ENCODE peak calls at places on chromosome 14, in four cellular contexts. E is mesenchymal stem cell, J is Panc1, V is cardiac muscle cell. U is an unnamed sample.

GRCh38 chr14:21054123-21054767 is 3.4 kb upstream of the RNASE8 start:
- DNase-seq in J (no peak), E (no peak), V (no peak), U (no peak)

GRCh38 chr14:100027771-100028490 is 37.3 kb upstream of the EVL start:
- DNase-seq in E (no peak), V (no peak), J (no peak), U (no peak)

GRCh38 chr14:98633380-98633779 is 638.6 kb downstream of the BCL11B start:
- DNase-seq in V (peak; percentile 8), E (no peak), J (no peak), U (peak; percentile 16)

GRCh38 chr14:97074456-97074855 is 277.3 kb downstream of the VRK1 start:
- DNase-seq in E (no peak), V (no peak), J (no peak), U (no peak)

GRCh38 chr14:56816575-56817391 is 6.5 kb upstream of the OTX2 start:
- DNase-seq in V (peak; percentile 59), J (no peak), E (no peak), U (no peak)

GRCh38 chr14:61342486-61342885 is 21.1 kb downstream of the PRKCH start:
- DNase-seq in E (no peak), J (no peak), V (no peak), U (no peak)

GRCh38 chr14:100656996-100657395 is 69.7 kb upstream of the DLK1 start:
- DNase-seq in E (no peak), J (no peak), V (no peak), U (no peak)

GRCh38 chr14:39467889-39468524 is 35.8 kb upstream of the FBXO33 start:
- DNase-seq in J (peak; percentile 7), V (peak; percentile 42), E (peak; percentile 35), U (no peak)

GRCh38 chr14:104176611-104177010 is 38.2 kb downstream of the KIF26A start:
- DNase-seq in J (no peak), V (no peak), E (no peak), U (no peak)

GRCh38 chr14:42192659-42193425 is 586.2 kb downstream of the LRFN5 start:
- DNase-seq in J (peak; percentile 81), E (peak; percentile 95), V (no peak), U (no peak)

GRCh38 chr14:71212093-71212492 is 304.8 kb downstream of the PCNX1 start:
- DNase-seq in E (no peak), V (no peak), J (no peak), U (no peak)

GRCh38 chr14:49882826-49883694 is 9.8 kb upstream of the ARF6 start:
- DNase-seq in V (no peak), J (no peak), E (no peak), U (no peak)

GRCh38 chr14:93859957-93860356 is 67.2 kb upstream of the FAM181A start:
- DNase-seq in V (no peak), E (no peak), J (no peak), U (no peak)

GRCh38 chr14:99015833-99016232 is 256.2 kb downstream of the BCL11B start:
- DNase-seq in J (no peak), V (no peak), E (no peak), U (no peak)

GRCh38 chr14:65332141-65332871 is 80.2 kb upstream of the FUT8 start:
- DNase-seq in V (no peak), E (no peak), J (no peak), U (no peak)

GRCh38 chr14:96741151-96741977 is 55.8 kb upstream of the VRK1 start:
- DNase-seq in J (no peak), E (peak; percentile 46), V (peak; percentile 69), U (peak; percentile 60)

DNA sequence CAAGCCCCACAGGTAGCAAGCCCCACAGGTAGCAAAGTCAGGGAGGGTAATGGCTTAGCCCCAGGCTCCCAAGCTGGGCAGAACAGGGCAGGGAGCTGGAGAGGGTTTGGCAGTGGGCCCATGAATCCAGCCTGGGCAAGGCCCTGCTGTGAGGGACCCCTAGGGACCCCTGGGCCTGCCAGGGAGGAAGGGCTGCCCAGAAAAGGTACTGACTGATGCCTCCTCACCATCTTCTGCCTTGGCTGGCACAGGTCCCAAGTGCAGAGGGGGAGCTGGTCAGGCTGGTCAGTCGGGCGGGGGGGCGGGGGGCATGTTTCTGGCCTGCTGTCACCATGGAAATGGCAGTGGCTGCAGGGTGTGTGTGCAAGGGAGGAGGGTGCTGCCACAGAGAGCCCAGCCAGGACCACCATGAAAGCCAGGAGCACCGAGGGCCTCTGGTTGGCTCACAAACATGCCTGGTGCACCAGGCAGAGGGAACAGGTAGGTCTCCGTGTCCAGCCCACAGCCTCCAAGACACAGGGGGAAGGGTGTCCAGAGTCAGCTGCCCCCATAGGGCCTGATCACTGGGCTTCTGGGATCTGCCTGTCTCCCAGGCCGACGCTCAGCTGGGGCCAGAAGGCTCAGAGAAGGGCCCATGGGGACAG is 1.5 kb upstream of the CRIP2 start:
- DNase-seq in E (no peak), J (no peak), V (no peak), U (no peak)
- H3K4me3 ChIP-seq in E (no peak overlapping the region), J (peak overlapping the region; percentile 49), V (peak overlapping the region; percentile 71), U (no peak overlapping the region)

DNA sequence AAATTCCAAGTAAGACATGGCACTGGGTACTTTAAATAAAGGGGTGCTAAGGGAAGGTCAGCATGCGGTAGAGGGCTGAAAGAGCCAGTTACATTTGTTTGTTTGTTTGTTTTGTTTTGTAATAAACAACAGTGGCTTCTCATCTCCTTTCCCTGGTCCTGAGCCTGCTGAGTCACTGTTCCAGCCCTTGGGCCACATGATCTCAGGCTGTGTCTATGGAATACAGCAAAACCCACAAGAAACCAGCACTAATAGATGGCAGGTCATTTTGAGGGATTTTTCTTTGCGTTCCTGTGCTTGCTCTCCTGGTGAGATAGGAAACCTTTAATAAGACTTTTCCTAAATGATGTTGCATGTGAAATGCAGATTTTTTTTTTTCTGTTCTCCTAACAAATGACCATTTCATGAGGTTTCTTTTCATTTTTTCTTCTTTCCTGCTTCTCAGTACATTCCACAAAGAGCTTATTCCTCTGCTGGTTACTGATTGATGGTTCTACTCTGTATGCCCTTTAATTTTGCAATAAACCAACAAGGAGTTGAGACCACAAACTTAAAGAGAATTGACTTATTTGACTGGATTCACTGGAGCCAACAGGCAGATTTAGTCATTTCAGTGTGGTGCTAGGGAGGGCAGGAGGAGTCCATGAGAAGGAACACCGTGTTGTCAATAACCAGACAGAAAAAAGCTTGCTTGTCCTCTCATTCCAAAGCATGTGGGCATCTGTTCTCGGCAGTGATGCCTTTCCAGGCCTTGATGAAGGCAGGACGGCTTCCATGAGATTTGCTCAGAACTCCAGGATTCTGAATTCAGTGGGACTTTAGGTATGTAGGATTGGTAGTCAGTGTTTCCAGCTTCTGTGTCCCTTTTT is 459.2 kb downstream of the RAD51B start:
- DNase-seq in V (no peak), E (peak; percentile 90), J (no peak), U (no peak)
- H3K4me1 ChIP-seq in V (peaks cover 22% of the 10 kb centered on the region), E (peaks cover 6% of the 10 kb centered on the region), J (peaks cover 6% of the 10 kb centered on the region), U (no peaks in the 10 kb centered on the region)

DNA sequence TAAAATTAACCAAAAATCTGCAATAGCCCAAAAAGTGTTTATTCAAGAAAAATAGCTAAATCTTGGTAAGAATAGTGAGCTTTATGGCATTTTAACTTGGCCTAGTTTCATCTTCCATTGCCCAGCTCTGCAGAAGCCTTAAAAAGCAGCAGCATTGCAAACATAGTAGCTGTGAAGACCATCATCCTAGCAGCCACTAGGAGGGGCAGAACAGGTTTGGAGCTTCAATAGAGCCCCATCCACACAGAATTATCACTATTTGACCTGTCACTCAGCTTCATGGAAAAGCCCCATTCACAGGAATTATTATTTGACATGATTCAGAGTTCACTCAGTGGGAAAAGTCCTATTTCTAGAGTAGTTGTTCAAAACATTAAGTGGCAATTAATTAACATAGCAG is 7.3 kb downstream of the CLEC14A start:
- DNase-seq in J (no peak), E (no peak), V (peak; percentile 3), U (no peak)
- H3K4me3 ChIP-seq in J (no peak overlapping the region), E (no peak overlapping the region), V (no peak overlapping the region), U (no peak overlapping the region)

DNA sequence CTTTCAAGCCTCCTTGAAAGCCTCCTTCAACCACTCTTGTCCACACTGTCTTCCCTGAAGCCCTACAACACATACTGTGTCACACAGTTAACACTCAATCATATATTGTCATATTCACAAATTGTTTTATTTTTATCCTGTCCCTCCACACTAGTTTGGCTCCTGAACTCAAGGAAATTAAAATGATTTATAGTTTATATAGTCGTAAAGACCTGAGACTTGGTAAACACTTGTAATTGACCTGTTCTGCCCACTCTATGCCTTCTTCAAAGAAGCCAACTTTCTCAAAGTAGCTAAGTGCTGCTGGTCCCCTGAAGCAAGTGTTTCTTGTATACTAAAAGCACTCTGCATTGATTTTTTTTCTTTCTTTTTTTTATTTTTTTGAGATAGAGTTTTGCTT is 15.6 kb upstream of the NEK9 start:
- DNase-seq in E (no peak), J (no peak), V (no peak), U (no peak)
- H3K4me1 ChIP-seq in E (peaks cover 2% of the 10 kb centered on the region), J (no peaks in the 10 kb centered on the region), V (no peaks in the 10 kb centered on the region), U (peaks cover 4% of the 10 kb centered on the region)

GRCh38 chr14:68612049-68612448 is 180.8 kb downstream of the ZFP36L1 start:
- DNase-seq in V (peak; percentile 48), E (peak; percentile 89), J (no peak), U (no peak)

GRCh38 chr14:68619805-68620574 is 172.9 kb downstream of the ZFP36L1 start:
- DNase-seq in J (no peak), E (peak; percentile 86), V (peak; percentile 83), U (no peak)

GRCh38 chr14:68621400-68622365 is 171.2 kb downstream of the ZFP36L1 start:
- DNase-seq in V (no peak), J (no peak), E (peak; percentile 94), U (no peak)

GRCh38 chr14:68611611-68612010 is 181.3 kb downstream of the ZFP36L1 start:
- DNase-seq in V (no peak), J (no peak), E (no peak), U (no peak)

DNA sequence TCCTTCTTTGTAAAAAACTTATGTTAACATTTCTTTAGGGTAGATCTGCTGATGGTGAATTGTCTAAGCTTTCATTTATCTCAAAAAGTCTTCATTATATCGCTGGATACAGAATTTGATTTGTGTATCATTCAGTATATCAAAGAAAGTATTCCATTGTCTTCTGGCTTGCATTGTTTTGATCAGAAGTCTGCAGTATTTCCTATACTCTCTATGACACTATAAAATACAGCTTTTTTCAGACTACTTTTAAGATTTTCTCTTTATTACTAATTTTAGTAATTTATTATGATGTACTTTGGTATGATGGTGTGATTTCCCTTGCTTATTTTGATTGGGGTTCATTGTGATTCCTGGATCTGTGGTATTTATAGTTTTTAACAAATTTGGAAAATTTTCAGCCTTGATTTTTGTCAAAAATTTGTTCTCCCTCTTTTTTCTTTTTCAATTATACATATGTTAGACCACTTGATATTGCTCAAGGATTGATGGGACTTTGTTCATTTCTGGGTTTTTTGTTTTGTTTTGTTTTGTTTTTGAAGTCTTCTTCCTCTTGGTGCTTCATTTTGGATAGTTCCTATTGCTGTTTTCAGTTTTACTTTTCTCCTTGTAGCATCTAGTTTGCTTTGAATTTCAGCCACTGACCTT is 176.5 kb downstream of the ZFP36L1 start:
- DNase-seq in J (no peak), V (no peak), E (peak; percentile 64), U (no peak)
- H3K4me3 ChIP-seq in J (no peak overlapping the region), V (no peak overlapping the region), E (no peak overlapping the region), U (no peak overlapping the region)

GRCh38 chr14:101985957-101986356 is 21.6 kb downstream of the DYNC1H1 start:
- DNase-seq in E (no peak), J (no peak), V (no peak), U (no peak)

GRCh38 chr14:101988377-101988776 is 24.0 kb downstream of the DYNC1H1 start:
- DNase-seq in E (no peak), J (no peak), V (no peak), U (no peak)

GRCh38 chr14:101986953-101987352 is 22.6 kb downstream of the DYNC1H1 start:
- DNase-seq in J (no peak), V (no peak), E (no peak), U (no peak)

GRCh38 chr14:101992708-101993107 is 28.3 kb downstream of the DYNC1H1 start:
- DNase-seq in J (no peak), E (no peak), V (no peak), U (no peak)

GRCh38 chr14:101991336-101991735 is 27.0 kb downstream of the DYNC1H1 start:
- DNase-seq in E (no peak), J (no peak), V (no peak), U (no peak)
- H3K4me1 ChIP-seq in E (no peaks in the 10 kb centered on the region), J (no peaks in the 10 kb centered on the region), V (no peaks in the 10 kb centered on the region), U (no peaks in the 10 kb centered on the region)

U was measured in lung.